ENCODE peak calls at places on chromosomes 2 and 18, in seven cellular contexts. One of them, this sample, is unnamed.

GRCh38 chr2:106859498-106859897 is 26.5 kb downstream of the ST6GAL2 start:
- DNase-seq in astrocyte of the hippocampus: no peak
- DNase-seq in activated naive CD8-positive, alpha-beta T cell treated with anti-CD3 and anti-CD28 coated beads, Interleukin-2, amount 50 U/mL, for 16 hours: no peak
- DNase-seq in KG1: no peak
- DNase-seq in NCI-H748 treated with DMSO at 0.1 percent for 48 hours: no peak
- DNase-seq in psoas muscle: no peak
- DNase-seq in SW 1271: no peak
- DNase-seq in this sample: no peak

GRCh38 chr2:15648593-15649525 is 57.2 kb downstream of the DDX1 start:
- DNase-seq in astrocyte of the hippocampus: no peak
- DNase-seq in activated naive CD8-positive, alpha-beta T cell treated with anti-CD3 and anti-CD28 coated beads, Interleukin-2, amount 50 U/mL, for 16 hours: no peak
- DNase-seq in KG1: no peak
- DNase-seq in NCI-H748 treated with DMSO at 0.1 percent for 48 hours: no peak
- DNase-seq in psoas muscle: no peak
- DNase-seq in SW 1271: no peak
- DNase-seq in this sample: no peak

GRCh38 chr2:74551942-74552913 is 1.5 kb downstream of the LOXL3 start:
- DNase-seq in astrocyte of the hippocampus: no peak
- DNase-seq in activated naive CD8-positive, alpha-beta T cell treated with anti-CD3 and anti-CD28 coated beads, Interleukin-2, amount 50 U/mL, for 16 hours: no peak
- DNase-seq in KG1: no peak
- DNase-seq in NCI-H748 treated with DMSO at 0.1 percent for 48 hours: no peak
- DNase-seq in psoas muscle: no peak
- DNase-seq in SW 1271: no peak
- DNase-seq in this sample: no peak

GRCh38 chr2:104936504-104936903 is 82.6 kb downstream of the POU3F3 start:
- DNase-seq in astrocyte of the hippocampus: no peak
- DNase-seq in activated naive CD8-positive, alpha-beta T cell treated with anti-CD3 and anti-CD28 coated beads, Interleukin-2, amount 50 U/mL, for 16 hours: no peak
- DNase-seq in KG1: no peak
- DNase-seq in NCI-H748 treated with DMSO at 0.1 percent for 48 hours: no peak
- DNase-seq in psoas muscle: no peak
- DNase-seq in SW 1271: no peak
- DNase-seq in this sample: no peak

GRCh38 chr2:28209864-28210263 is 182.8 kb upstream of the FOSL2 start:
- DNase-seq in astrocyte of the hippocampus: no peak
- DNase-seq in activated naive CD8-positive, alpha-beta T cell treated with anti-CD3 and anti-CD28 coated beads, Interleukin-2, amount 50 U/mL, for 16 hours: no peak
- DNase-seq in KG1: no peak
- DNase-seq in NCI-H748 treated with DMSO at 0.1 percent for 48 hours: no peak
- DNase-seq in psoas muscle: no peak
- DNase-seq in SW 1271: no peak
- DNase-seq in this sample: no peak

GRCh38 chr2:88053301-88053700 is 2.3 kb downstream of the KRCC1 start:
- DNase-seq in astrocyte of the hippocampus: peak; percentile 35
- DNase-seq in activated naive CD8-positive, alpha-beta T cell treated with anti-CD3 and anti-CD28 coated beads, Interleukin-2, amount 50 U/mL, for 16 hours: no peak
- DNase-seq in KG1: no peak
- DNase-seq in NCI-H748 treated with DMSO at 0.1 percent for 48 hours: no peak
- DNase-seq in psoas muscle: no peak
- DNase-seq in SW 1271: no peak
- DNase-seq in this sample: no peak

GRCh38 chr2:138919336-138919735 is 139.1 kb upstream of the NXPH2 start:
- DNase-seq in astrocyte of the hippocampus: no peak
- DNase-seq in activated naive CD8-positive, alpha-beta T cell treated with anti-CD3 and anti-CD28 coated beads, Interleukin-2, amount 50 U/mL, for 16 hours: no peak
- DNase-seq in KG1: no peak
- DNase-seq in NCI-H748 treated with DMSO at 0.1 percent for 48 hours: no peak
- DNase-seq in psoas muscle: no peak
- DNase-seq in SW 1271: no peak
- DNase-seq in this sample: peak; percentile 94

GRCh38 chr2:193272011-193272410 is 1077.3 kb upstream of the TMEFF2 start:
- DNase-seq in astrocyte of the hippocampus: no peak
- DNase-seq in activated naive CD8-positive, alpha-beta T cell treated with anti-CD3 and anti-CD28 coated beads, Interleukin-2, amount 50 U/mL, for 16 hours: no peak
- DNase-seq in KG1: no peak
- DNase-seq in NCI-H748 treated with DMSO at 0.1 percent for 48 hours: no peak
- DNase-seq in psoas muscle: no peak
- DNase-seq in SW 1271: no peak
- DNase-seq in this sample: no peak

GRCh38 chr2:200966770-200967169 is 3.3 kb upstream of the ORC2 start:
- DNase-seq in astrocyte of the hippocampus: peak; percentile 53
- DNase-seq in activated naive CD8-positive, alpha-beta T cell treated with anti-CD3 and anti-CD28 coated beads, Interleukin-2, amount 50 U/mL, for 16 hours: no peak
- DNase-seq in KG1: no peak
- DNase-seq in NCI-H748 treated with DMSO at 0.1 percent for 48 hours: no peak
- DNase-seq in psoas muscle: no peak
- DNase-seq in SW 1271: no peak
- DNase-seq in this sample: no peak

GRCh38 chr2:112547333-112547732 is 5.1 kb downstream of the POLR1B start:
- DNase-seq in astrocyte of the hippocampus: peak; percentile 47
- DNase-seq in activated naive CD8-positive, alpha-beta T cell treated with anti-CD3 and anti-CD28 coated beads, Interleukin-2, amount 50 U/mL, for 16 hours: no peak
- DNase-seq in KG1: no peak
- DNase-seq in NCI-H748 treated with DMSO at 0.1 percent for 48 hours: no peak
- DNase-seq in psoas muscle: no peak
- DNase-seq in SW 1271: no peak
- DNase-seq in this sample: no peak

GRCh38 chr2:88824951-88825350 is 133.5 kb downstream of the RPIA start:
- DNase-seq in astrocyte of the hippocampus: no peak
- DNase-seq in activated naive CD8-positive, alpha-beta T cell treated with anti-CD3 and anti-CD28 coated beads, Interleukin-2, amount 50 U/mL, for 16 hours: no peak
- DNase-seq in KG1: no peak
- DNase-seq in NCI-H748 treated with DMSO at 0.1 percent for 48 hours: no peak
- DNase-seq in psoas muscle: no peak
- DNase-seq in SW 1271: no peak
- DNase-seq in this sample: no peak

GRCh38 chr2:134041877-134042276 is 212.0 kb upstream of the MGAT5 start:
- DNase-seq in astrocyte of the hippocampus: no peak
- DNase-seq in activated naive CD8-positive, alpha-beta T cell treated with anti-CD3 and anti-CD28 coated beads, Interleukin-2, amount 50 U/mL, for 16 hours: no peak
- DNase-seq in KG1: no peak
- DNase-seq in NCI-H748 treated with DMSO at 0.1 percent for 48 hours: no peak
- DNase-seq in psoas muscle: no peak
- DNase-seq in SW 1271: no peak
- DNase-seq in this sample: no peak

GRCh38 chr2:162172802-162173201 is 20.8 kb upstream of the GCG start:
- DNase-seq in astrocyte of the hippocampus: no peak
- DNase-seq in activated naive CD8-positive, alpha-beta T cell treated with anti-CD3 and anti-CD28 coated beads, Interleukin-2, amount 50 U/mL, for 16 hours: no peak
- DNase-seq in KG1: no peak
- DNase-seq in NCI-H748 treated with DMSO at 0.1 percent for 48 hours: peak; percentile 34
- DNase-seq in psoas muscle: no peak
- DNase-seq in SW 1271: no peak
- DNase-seq in this sample: peak; percentile 96

GRCh38 chr2:235594964-235595363 is 101.1 kb downstream of the AGAP1 start:
- DNase-seq in astrocyte of the hippocampus: no peak
- DNase-seq in activated naive CD8-positive, alpha-beta T cell treated with anti-CD3 and anti-CD28 coated beads, Interleukin-2, amount 50 U/mL, for 16 hours: no peak
- DNase-seq in KG1: no peak
- DNase-seq in NCI-H748 treated with DMSO at 0.1 percent for 48 hours: no peak
- DNase-seq in psoas muscle: no peak
- DNase-seq in SW 1271: no peak
- DNase-seq in this sample: no peak

GRCh38 chr18:6569813-6570212 is 155.1 kb upstream of the L3MBTL4 start:
- DNase-seq in astrocyte of the hippocampus: no peak
- DNase-seq in activated naive CD8-positive, alpha-beta T cell treated with anti-CD3 and anti-CD28 coated beads, Interleukin-2, amount 50 U/mL, for 16 hours: no peak
- DNase-seq in KG1: no peak
- DNase-seq in NCI-H748 treated with DMSO at 0.1 percent for 48 hours: no peak
- DNase-seq in psoas muscle: no peak
- DNase-seq in SW 1271: no peak
- DNase-seq in this sample: no peak

GRCh38 chr18:74244554-74244953 is 47.2 kb downstream of the CYB5A start:
- DNase-seq in astrocyte of the hippocampus: peak; percentile 39
- DNase-seq in activated naive CD8-positive, alpha-beta T cell treated with anti-CD3 and anti-CD28 coated beads, Interleukin-2, amount 50 U/mL, for 16 hours: no peak
- DNase-seq in KG1: no peak
- DNase-seq in NCI-H748 treated with DMSO at 0.1 percent for 48 hours: no peak
- DNase-seq in psoas muscle: no peak
- DNase-seq in SW 1271: no peak
- DNase-seq in this sample: no peak

This sample was measured in NCI-H2227 treated with DMSO at 0.1 percent for 48 hours.